ENCODE peak calls at places on chromosomes 16 and 17, in ten cellular contexts. H is PC-9, U is GM23338, M is IMR-90, E is mucosa of descending colon, A is ovary, D is uterus, T is PC-3, Y is SK-N-SH, W is pancreas. B is an unnamed sample. For H3K4me1, the result is how much of the 10 kb centered on the place peaks cover.

GRCh38 chr17:11612956-11613355 is 14.7 kb downstream of the DNAH9 start:
- DNase-seq in H (no peak), U (no peak), M (no peak), E (no peak), A (peak), D (no peak), T (no peak), Y (no peak), W (no peak), B (no peak)

GRCh38 chr17:1730345-1731193 is 6.1 kb downstream of the WDR81 start:
- DNase-seq in H (peak), U (no peak), M (peak), E (peak), A (peak), D (peak), T (no peak), Y (peak), W (no peak), B (peak)

GRCh38 chr17:4180791-4181190 is 37.8 kb downstream of the CYB5D2 start:
- DNase-seq in H (no peak), U (no peak), M (peak), E (no peak), A (peak), D (no peak), T (no peak), Y (no peak), W (no peak), B (no peak)

GRCh38 chr17:58315281-58315711 is 13.3 kb downstream of the TSPOAP1 start:
- DNase-seq in H (no peak), U (no peak), M (no peak), E (no peak), A (no peak), D (peak), T (peak), Y (peak), W (peak), B (no peak)

GRCh38 chr17:20063665-20064648 is 54.8 kb downstream of the SPECC1 start:
- DNase-seq in H (peak), U (peak), M (peak), E (peak), A (peak), D (peak), T (peak), Y (no peak), W (peak), B (peak)

GRCh38 chr17:40014375-40014980 is 762 bp upstream of the CSF3 start:
- DNase-seq in H (no peak), U (no peak), M (no peak), E (no peak), A (peak), D (peak), T (no peak), Y (peak), W (no peak), B (no peak)

GRCh38 chr16:67284699-67285646 is 5.6 kb downstream of the PLEKHG4 start:
- DNase-seq in H (peak), U (peak), M (peak), E (no peak), A (no peak), D (no peak), T (peak), Y (peak), W (peak), B (peak)

GRCh38 chr17:51120357-51120738 is 320 bp downstream of the SPAG9 start:
- DNase-seq in H (no peak), U (no peak), M (peak), E (no peak), A (no peak), D (no peak), T (no peak), Y (peak), W (no peak), B (peak)

GRCh38 chr16:868846-869822 is 68.6 kb upstream of the GNG13 start:
- DNase-seq in H (no peak), U (no peak), M (no peak), E (peak), A (no peak), D (no peak), T (no peak), Y (no peak), W (no peak), B (no peak)

GRCh38 chr17:73341350-73342056 is 29.7 kb upstream of the CDC42EP4 start:
- DNase-seq in H (no peak), U (no peak), M (no peak), E (no peak), A (no peak), D (peak), T (no peak), Y (no peak), W (no peak), B (peak)

GRCh38 chr16:24668481-24669001 is 60.9 kb upstream of the TNRC6A start:
- DNase-seq in H (no peak), U (no peak), M (peak), E (no peak), A (no peak), D (peak), T (no peak), Y (no peak), W (no peak), B (no peak)

GRCh38 chr16:12417051-12417818 is 386.5 kb downstream of the CPPED1 start:
- DNase-seq in H (no peak), U (no peak), M (no peak), E (no peak), A (no peak), D (no peak), T (no peak), Y (no peak), W (no peak), B (no peak)

GRCh38 chr17:7289256-7290032 is 5.0 kb downstream of the YBX2 start:
- DNase-seq in H (no peak), U (no peak), M (no peak), E (no peak), A (no peak), D (no peak), T (no peak), Y (peak), W (no peak), B (no peak)

GRCh38 chr17:15279011-15279477 is 13.9 kb upstream of the PMP22 start:
- DNase-seq in H (no peak), U (no peak), M (peak), E (no peak), A (no peak), D (no peak), T (peak), Y (no peak), W (no peak), B (no peak)

GRCh38 chr17:37792787-37793186 is 47.9 kb upstream of the HNF1B start:
- DNase-seq in H (no peak), U (peak), M (peak), E (no peak), A (no peak), D (no peak), T (no peak), Y (no peak), W (no peak), B (no peak)

GRCh38 chr17:16066125-16066524 is 66.5 kb downstream of the TTC19 start:
- DNase-seq in H (no peak), U (no peak), M (no peak), E (no peak), A (no peak), D (no peak), T (no peak), Y (no peak), W (no peak), B (no peak)

GRCh38 chr17:44536090-44536960 is 21.0 kb upstream of the FZD2 start:
- DNase-seq in H (no peak), U (peak), M (no peak), E (no peak), A (peak), D (no peak), T (no peak), Y (no peak), W (no peak), B (no peak)

GRCh38 chr16:981695-982151 is at the start of gene SOX8:
- DNase-seq in H (no peak), U (peak), M (no peak), E (no peak), A (no peak), D (no peak), T (no peak), Y (peak), W (no peak), B (peak)

GRCh38 chr17:19709841-19710240 is 6.5 kb downstream of the SLC47A2 start:
- DNase-seq in H (no peak), U (no peak), M (no peak), E (no peak), A (no peak), D (no peak), T (no peak), Y (no peak), W (no peak), B (no peak)

GRCh38 chr17:56902350-56902749 is 11.5 kb downstream of the TRIM25 start:
- DNase-seq in H (peak), U (no peak), M (peak), E (no peak), A (no peak), D (no peak), T (peak), Y (no peak), W (no peak), B (no peak)

GRCh38 chr16:60905806-60906205 is 1130.4 kb downstream of the CDH8 start:
- DNase-seq in H (no peak), U (no peak), M (no peak), E (no peak), A (no peak), D (no peak), T (no peak), Y (no peak), W (no peak), B (no peak)

GRCh38 chr17:6507535-6507934 is 48.8 kb downstream of the PITPNM3 start:
- DNase-seq in H (peak), U (no peak), M (peak), E (no peak), A (peak), D (peak), T (peak), Y (no peak), W (no peak), B (no peak)

GRCh38 chr17:55642741-55643140 is 79.9 kb downstream of the TMEM100 start:
- DNase-seq in H (no peak), U (no peak), M (no peak), E (no peak), A (no peak), D (no peak), T (no peak), Y (no peak), W (no peak), B (no peak)

GRCh38 chr17:34177642-34178041 is 77.4 kb upstream of the CCL2 start:
- DNase-seq in H (no peak), U (no peak), M (peak), E (no peak), A (no peak), D (no peak), T (no peak), Y (no peak), W (no peak), B (no peak)

GRCh38 chr17:42117397-42118125 is 3.6 kb downstream of the KAT2A start:
- DNase-seq in H (no peak), U (no peak), M (no peak), E (peak), A (no peak), D (no peak), T (no peak), Y (no peak), W (no peak), B (no peak)

GRCh38 chr16:86515780-86516617 is 5.7 kb downstream of the FOXF1 start:
- DNase-seq in H (no peak), U (no peak), M (peak), E (no peak), A (no peak), D (no peak), T (no peak), Y (no peak), W (no peak), B (no peak)

GRCh38 chr17:5024604-5025003 is 10.6 kb downstream of the SLC52A1 start:
- DNase-seq in H (no peak), U (no peak), M (no peak), E (no peak), A (no peak), D (no peak), T (no peak), Y (no peak), W (no peak), B (no peak)

GRCh38 chr17:18145811-18146210 is 37.3 kb downstream of the MYO15A start:
- DNase-seq in H (no peak), U (no peak), M (no peak), E (no peak), A (no peak), D (no peak), T (no peak), Y (no peak), W (no peak), B (no peak)

GRCh38 chr17:80800775-80801391 is 190.8 kb upstream of the CHMP6 start:
- DNase-seq in H (no peak), U (no peak), M (no peak), E (no peak), A (no peak), D (no peak), T (no peak), Y (no peak), W (no peak), B (no peak)

GRCh38 chr17:75242461-75243042 is 18.9 kb downstream of the GGA3 start:
- DNase-seq in H (no peak), U (no peak), M (no peak), E (peak), A (no peak), D (no peak), T (no peak), Y (no peak), W (no peak), B (no peak)

GRCh38 chr17:65902831-65903549 is 288.9 kb downstream of the CEP112 start:
- DNase-seq in H (no peak), U (peak), M (no peak), E (no peak), A (no peak), D (no peak), T (no peak), Y (no peak), W (peak), B (no peak)

GRCh38 chr16:30934827-30935557 is 11.6 kb downstream of the FBXL19 start:
- DNase-seq in H (peak), U (peak), M (peak), E (no peak), A (no peak), D (no peak), T (peak), Y (peak), W (no peak), B (no peak)

GRCh38 chr17:50514936-50515702 is 6.9 kb downstream of the MYCBPAP start:
- DNase-seq in H (no peak), U (peak), M (no peak), E (peak), A (peak), D (no peak), T (no peak), Y (no peak), W (no peak), B (peak)

GRCh38 chr16:47916266-47916665 is 239.5 kb downstream of the ABCC12 start:
- DNase-seq in H (no peak), U (no peak), M (peak), E (no peak), A (no peak), D (no peak), T (peak), Y (no peak), W (no peak), B (no peak)

GRCh38 chr17:74210191-74211140 is 2.9 kb upstream of the TTYH2 start:
- DNase-seq in H (peak), U (peak), M (peak), E (no peak), A (peak), D (peak), T (peak), Y (peak), W (peak), B (peak)

GRCh38 chr17:81457917-81458555 is 54.6 kb downstream of the ACTG1 start:
- DNase-seq in H (no peak), U (no peak), M (no peak), E (no peak), A (no peak), D (no peak), T (no peak), Y (peak), W (no peak), B (no peak)

GRCh38 chr16:2075631-2076030 is 27.8 kb downstream of the TSC2 start:
- DNase-seq in H (no peak), U (no peak), M (no peak), E (no peak), A (no peak), D (no peak), T (no peak), Y (no peak), W (no peak), B (no peak)

GRCh38 chr16:2070576-2071453 is 23.0 kb downstream of the TSC2 start:
- DNase-seq in H (no peak), U (no peak), M (no peak), E (no peak), A (no peak), D (no peak), T (no peak), Y (no peak), W (no peak), B (no peak)

GRCh38 chr16:2074071-2074470 is 26.3 kb downstream of the TSC2 start:
- DNase-seq in H (no peak), U (no peak), M (no peak), E (no peak), A (no peak), D (no peak), T (no peak), Y (no peak), W (no peak), B (no peak)

GRCh38 chr16:2072926-2073325 is 25.1 kb downstream of the TSC2 start:
- DNase-seq in H (no peak), U (no peak), M (no peak), E (no peak), A (no peak), D (no peak), T (no peak), Y (no peak), W (no peak), B (peak)

DNA sequence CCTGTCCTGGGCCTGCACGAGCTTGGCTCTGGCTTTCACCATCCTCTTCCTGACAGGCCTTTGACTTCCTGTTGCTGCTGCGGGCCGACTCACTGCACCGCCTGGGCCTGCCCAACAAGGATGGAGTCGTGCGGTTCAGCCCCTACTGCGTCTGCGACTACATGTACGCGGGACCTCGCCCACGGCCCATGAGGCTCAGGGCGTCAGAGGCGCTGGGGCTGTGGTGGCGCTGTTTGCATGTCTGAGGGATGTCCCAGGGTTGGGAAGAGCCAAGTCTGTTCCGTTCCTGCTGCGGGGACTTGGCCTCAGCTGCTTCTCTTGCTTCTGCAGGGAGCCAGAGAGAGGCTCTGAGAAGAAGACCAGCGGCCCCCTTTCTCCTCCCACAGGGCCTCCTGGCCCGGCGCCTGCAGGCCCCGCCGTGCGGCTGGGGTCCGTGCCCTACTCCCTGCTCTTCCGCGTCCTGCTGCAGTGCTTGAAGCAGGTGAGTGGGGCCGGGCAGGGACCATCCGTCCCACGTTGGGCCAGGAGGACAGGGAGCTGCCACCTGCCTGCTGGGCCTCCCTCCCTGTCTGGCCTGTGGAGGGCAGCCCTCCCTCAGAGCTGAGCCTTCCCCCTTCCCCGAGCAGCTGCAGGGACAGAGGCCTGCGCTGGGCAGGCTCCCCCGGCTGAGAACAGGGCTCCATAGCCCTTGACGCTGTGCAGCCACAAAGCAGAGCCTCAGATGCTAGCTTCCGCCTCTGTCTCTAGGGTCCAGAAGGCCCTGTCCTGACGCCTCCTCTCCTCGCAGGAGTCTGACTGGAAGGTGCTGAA is 23.9 kb downstream of the TSC2 start:
- DNase-seq in H (no peak), U (no peak), M (no peak), E (no peak), A (no peak), D (no peak), T (no peak), Y (no peak), W (no peak), B (no peak)
- TF ChIP-seq CTCF in H (no peak), U (no peak), M (no peak), E (no peak), A (no peak), D (no peak), T (no peak), Y (no peak), W (no peak), B (no peak)

GRCh38 chr17:77365584-77366186 is 224.9 kb downstream of the SEC14L1 start:
- DNase-seq in H (peak), U (no peak), M (peak), E (peak), A (peak), D (peak), T (peak), Y (peak), W (no peak), B (peak)

GRCh38 chr17:77366206-77366557 is 225.4 kb downstream of the SEC14L1 start:
- DNase-seq in H (no peak), U (no peak), M (peak), E (no peak), A (peak), D (no peak), T (no peak), Y (no peak), W (peak), B (no peak)

GRCh38 chr17:77364941-77365583 is 224.3 kb downstream of the SEC14L1 start:
- DNase-seq in H (no peak), U (no peak), M (no peak), E (no peak), A (no peak), D (no peak), T (no peak), Y (no peak), W (no peak), B (no peak)

GRCh38 chr17:77363821-77364361 is 223.1 kb downstream of the SEC14L1 start:
- DNase-seq in H (no peak), U (no peak), M (peak), E (no peak), A (peak), D (peak), T (no peak), Y (peak), W (no peak), B (no peak)

GRCh38 chr17:77364381-77364911 is 223.7 kb downstream of the SEC14L1 start:
- DNase-seq in H (no peak), U (no peak), M (no peak), E (no peak), A (no peak), D (no peak), T (no peak), Y (no peak), W (no peak), B (no peak)
- H3K4me1 ChIP-seq in H (under half), U (under half), M (under half), E (under half), A (under half), D (under half), T (under half), Y (under half), W (under half), B (under half)

DNA sequence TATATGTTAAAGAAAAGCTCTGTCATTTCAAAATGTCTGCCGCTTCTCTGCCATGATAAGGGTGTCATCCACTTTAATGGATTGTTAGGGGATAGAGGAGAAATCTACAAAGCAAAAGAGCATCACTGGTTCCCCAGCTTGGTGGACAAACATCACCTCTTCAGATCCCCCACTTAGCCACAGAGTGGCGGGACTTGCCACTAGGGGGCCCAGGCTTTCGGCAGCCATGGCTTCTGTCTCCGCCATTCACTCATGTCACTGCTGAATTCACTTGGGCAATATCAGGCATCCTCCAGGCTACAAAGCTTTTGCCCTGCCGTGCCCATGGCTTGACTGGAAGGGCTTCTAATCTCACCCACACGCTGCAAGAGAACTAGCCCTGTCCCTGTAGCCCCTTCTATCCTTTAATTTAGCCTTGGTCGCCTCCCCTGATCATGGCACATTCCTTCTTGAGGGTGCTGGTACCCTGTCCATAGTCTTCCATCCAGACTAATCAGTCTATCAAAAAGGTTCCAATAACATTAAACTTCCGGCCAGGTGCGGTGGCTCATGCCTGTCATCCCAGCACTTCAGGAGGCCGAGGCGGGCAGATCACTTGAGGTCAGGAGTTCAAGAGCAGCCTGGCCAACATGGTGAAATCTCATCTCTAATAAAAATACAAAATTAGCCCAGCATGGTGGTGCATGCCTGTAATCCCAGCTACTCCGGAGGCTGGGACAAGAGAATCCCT is 34.7 kb downstream of the SBK1 start:
- DNase-seq in H (peak), U (peak), M (peak), E (no peak), A (no peak), D (no peak), T (peak), Y (peak), W (no peak), B (peak)
- H3K4me3 ChIP-seq in H (no peak), U (no peak), M (no peak), E (no peak), A (no peak), D (no peak), T (no peak), Y (no peak), W (no peak), B (no peak)

GRCh38 chr16:56450275-56450889 is 750 bp downstream of the NUDT21 start:
- DNase-seq in H (no peak), U (peak), M (peak), E (no peak), A (no peak), D (no peak), T (no peak), Y (peak), W (no peak), B (no peak)

GRCh38 chr16:56451753-56452689 is 667 bp downstream of the OGFOD1 start:
- DNase-seq in H (no peak), U (peak), M (peak), E (peak), A (no peak), D (no peak), T (peak), Y (peak), W (peak), B (peak)

GRCh38 chr16:56448005-56448404 is 3.1 kb downstream of the NUDT21 start:
- DNase-seq in H (no peak), U (no peak), M (no peak), E (no peak), A (no peak), D (no peak), T (no peak), Y (no peak), W (no peak), B (no peak)

GRCh38 chr16:56450901-56451752 is at the start of the genes NUDT21 and OGFOD1:
- DNase-seq in H (peak), U (peak), M (peak), E (peak), A (peak), D (peak), T (peak), Y (peak), W (peak), B (peak)
- TF ChIP-seq CTCF in H (no peak), U (no peak), M (no peak), E (no peak), A (no peak), D (peak), T (no peak), Y (no peak), W (no peak), B (no peak)

B was measured in thyroid gland.